ENCODE peak calls at places on chromosomes 12 and 14, in seven cellular contexts. Y is NCI-H1092 treated with DMSO at 0.1 percent for 48 hours; H is stimulated activated CD4-positive, alpha-beta T cell treated with anti-CD3 and anti-CD28 coated beads, TNF-alpha, amount 100 ng/mL, for 1 hour; M is posterior cingulate gyrus; A is A549; D is HS-27A; I is EH. Z is an unnamed sample.

GRCh38 chr14:48703728-48704467 is 882.3 kb downstream of the RPS29 start:
- DNase-seq in H (no peak), M (no peak), I (no peak), D (no peak), A (no peak), Y (no peak), Z (no peak)

GRCh38 chr12:108702534-108702933 is 28.8 kb downstream of the CORO1C start:
- DNase-seq in A (no peak), M (no peak), I (no peak), Y (peak; percentile 35), D (no peak), H (no peak), Z (no peak)

GRCh38 chr12:31991815-31992214 is 32.6 kb downstream of the RESF1 start:
- DNase-seq in D (no peak), Y (no peak), A (no peak), I (no peak), M (no peak), H (no peak), Z (no peak)

GRCh38 chr14:80776186-80776585 is 165.4 kb downstream of the CEP128 start:
- DNase-seq in A (no peak), D (no peak), Y (no peak), H (no peak), M (no peak), I (no peak), Z (no peak)

GRCh38 chr12:57489157-57489641 is 1.3 kb downstream of the MARS1 start:
- DNase-seq in I (peak; percentile 45), Y (no peak), A (no peak), D (no peak), H (no peak), M (no peak), Z (no peak)

GRCh38 chr14:60164717-60165546 is at the start of gene DHRS7:
- DNase-seq in M (peak; percentile 76), I (peak; percentile 86), A (peak; percentile 82), D (peak; percentile 39), Y (peak; percentile 84), H (peak; percentile 26), Z (no peak)

GRCh38 chr12:53231859-53232640 is at the start of gene RARG:
- DNase-seq in M (no peak), Y (no peak), D (no peak), I (peak; percentile 82), A (peak; percentile 76), H (peak; percentile 51), Z (no peak)

GRCh38 chr12:111182391-111182790 is 186.5 kb downstream of the PHETA1 start:
- DNase-seq in I (no peak), D (no peak), H (no peak), M (no peak), Y (no peak), A (no peak), Z (no peak)

GRCh38 chr12:76470028-76470939 is 89.3 kb downstream of the OSBPL8 start:
- DNase-seq in I (peak; percentile 96), A (peak; percentile 51), D (peak; percentile 67), Y (no peak), H (no peak), M (no peak), Z (peak; percentile 71)

GRCh38 chr12:43292699-43293098 is 259.3 kb downstream of the ADAMTS20 start:
- DNase-seq in D (no peak), H (no peak), I (peak; percentile 72), M (no peak), Y (no peak), A (no peak), Z (peak; percentile 28)

GRCh38 chr14:69928111-69928523 is 48.9 kb downstream of the SMOC1 start:
- DNase-seq in D (no peak), Y (no peak), I (no peak), A (peak; percentile 11), M (no peak), H (no peak), Z (no peak)

GRCh38 chr14:94132285-94132887 is 3.0 kb upstream of the IFI27L2 start:
- DNase-seq in M (no peak), D (peak; percentile 33), A (peak; percentile 69), Y (peak; percentile 62), H (peak; percentile 22), I (peak; percentile 72), Z (peak; percentile 28)

GRCh38 chr12:64675795-64676194 is 65.5 kb downstream of the RASSF3 start:
- DNase-seq in Y (no peak), D (peak; percentile 42), I (peak; percentile 84), A (peak; percentile 78), M (no peak), H (no peak), Z (no peak)

GRCh38 chr12:105922670-105923102 is 216.1 kb downstream of the NUAK1 start:
- DNase-seq in Y (no peak), M (no peak), D (peak; percentile 22), I (peak; percentile 96), A (peak; percentile 76), H (no peak), Z (peak; percentile 36)

GRCh38 chr12:52903855-52904508 is 894 bp downstream of the KRT8 start:
- DNase-seq in Y (peak; percentile 50), I (peak; percentile 49), D (no peak), H (no peak), A (peak; percentile 64), M (no peak), Z (no peak)

GRCh38 chr12:2095878-2096277 is 43.1 kb downstream of the CACNA1C start:
- DNase-seq in A (no peak), M (no peak), I (no peak), Y (no peak), D (no peak), H (no peak), Z (no peak)

GRCh38 chr14:72961579-72962335 is 35.5 kb downstream of the DCAF4 start:
- DNase-seq in I (peak; percentile 57), M (no peak), A (peak; percentile 47), Y (no peak), D (peak; percentile 51), H (no peak), Z (no peak)

GRCh38 chr14:28936601-28937000 is 170.0 kb downstream of the FOXG1 start:
- DNase-seq in M (no peak), H (no peak), D (no peak), I (no peak), Y (no peak), A (no peak), Z (no peak)

GRCh38 chr14:22407033-22407432 is 182.0 kb downstream of the DAD1 start:
- DNase-seq in D (no peak), A (no peak), Y (no peak), H (no peak), I (no peak), M (no peak), Z (no peak)

GRCh38 chr14:67515386-67516079 is 17.6 kb upstream of the PLEKHH1 start:
- DNase-seq in H (no peak), D (no peak), A (no peak), I (peak; percentile 35), M (peak; percentile 50), Y (peak; percentile 35), Z (no peak)

GRCh38 chr12:74370608-74371216 is 166.9 kb upstream of the ATXN7L3B start:
- DNase-seq in Y (no peak), M (no peak), A (peak; percentile 80), I (no peak), H (no peak), D (no peak), Z (no peak)

GRCh38 chr12:10466311-10466710 is 13.1 kb upstream of the KLRC1 start:
- DNase-seq in M (no peak), I (no peak), D (no peak), H (no peak), A (no peak), Y (no peak), Z (no peak)

GRCh38 chr14:22180045-22180444 is 409.0 kb downstream of the DAD1 start:
- DNase-seq in H (no peak), Y (no peak), I (no peak), A (no peak), D (no peak), M (no peak), Z (no peak)

GRCh38 chr14:21436567-21437062 is 19.3 kb downstream of the CHD8 start:
- DNase-seq in A (no peak), M (no peak), H (no peak), D (no peak), I (peak; percentile 1), Y (no peak), Z (no peak)

GRCh38 chr14:63603749-63604277 is 37.9 kb downstream of the WDR89 start:
- DNase-seq in A (no peak), M (no peak), H (no peak), Y (no peak), I (no peak), D (no peak), Z (no peak)

GRCh38 chr12:119710374-119710773 is 42.4 kb downstream of the PRKAB1 start:
- DNase-seq in Y (no peak), D (no peak), H (no peak), M (no peak), I (no peak), A (no peak), Z (no peak)

GRCh38 chr12:55647027-55647426 is 10.3 kb downstream of the OR10P1 start:
- DNase-seq in A (no peak), D (no peak), Y (no peak), H (no peak), I (no peak), M (no peak), Z (no peak)

GRCh38 chr14:55458800-55459577 is 18.6 kb upstream of the TBPL2 start:
- DNase-seq in H (no peak), I (peak; percentile 55), A (no peak), Y (no peak), D (no peak), M (no peak), Z (peak; percentile 33)

GRCh38 chr12:8037046-8037663 is 4.6 kb downstream of the FOXJ2 start:
- DNase-seq in H (no peak), Y (no peak), A (no peak), M (no peak), D (no peak), I (no peak), Z (no peak)

GRCh38 chr12:83945871-83946270 is 966.7 kb downstream of the SLC6A15 start:
- DNase-seq in Y (no peak), M (no peak), D (no peak), A (peak; percentile 57), H (no peak), I (peak; percentile 30), Z (peak; percentile 58)

Z was measured in HS-5.